ENCODE peak calls at places on chromosomes 16 and 17, in four cellular contexts. B is DND-41, X is fibroblast of lung, P is SJSA1. I is an unnamed sample.

GRCh38 chr17:63911657-63912100 is 621 bp upstream of the CSHL1 start:
- DNase-seq in B (peak; percentile 73), X (peak; percentile 4), P (no peak), I (peak; percentile 24)

GRCh38 chr16:19266774-19267173 is 18.8 kb upstream of the CLEC19A start:
- DNase-seq in B (no peak), X (no peak), P (no peak), I (no peak)

GRCh38 chr16:87133112-87133850 is 183.9 kb downstream of the C16orf95 start:
- DNase-seq in B (no peak), X (no peak), P (no peak), I (no peak)

GRCh38 chr17:76252040-76252954 is 12.0 kb upstream of the RNF157 start:
- DNase-seq in B (peak; percentile 51), X (peak; percentile 96), P (peak; percentile 33), I (peak; percentile 64)

GRCh38 chr16:1871974-1872635 is at the start of gene MEIOB:
- DNase-seq in B (no peak), X (no peak), P (no peak), I (no peak)

GRCh38 chr17:48231995-48232729 is 124.6 kb downstream of the SNX11 start:
- DNase-seq in B (no peak), X (no peak), P (no peak), I (no peak)

GRCh38 chr17:4980644-4981216 is 6.7 kb downstream of the CAMTA2 start:
- DNase-seq in B (peak; percentile 66), X (peak; percentile 62), P (peak; percentile 50), I (peak; percentile 34)

GRCh38 chr16:75566889-75567255 is 693 bp downstream of the GABARAPL2 start:
- DNase-seq in B (peak; percentile 34), X (no peak), P (no peak), I (no peak)

GRCh38 chr17:42846594-42847280 is 2.4 kb downstream of the AOC2 start:
- DNase-seq in B (no peak), X (peak; percentile 57), P (no peak), I (no peak)

GRCh38 chr16:77330332-77331043 is 104.3 kb downstream of the ADAMTS18 start:
- DNase-seq in B (no peak), X (no peak), P (no peak), I (peak; percentile 0)

GRCh38 chr16:77336637-77337036 is 98.2 kb downstream of the ADAMTS18 start:
- DNase-seq in B (no peak), X (no peak), P (no peak), I (no peak)

GRCh38 chr16:77331802-77332586 is 102.8 kb downstream of the ADAMTS18 start:
- DNase-seq in B (no peak), X (no peak), P (no peak), I (no peak)

GRCh38 chr16:77332792-77333191 is 102.0 kb downstream of the ADAMTS18 start:
- DNase-seq in B (no peak), X (no peak), P (no peak), I (no peak)

DNA sequence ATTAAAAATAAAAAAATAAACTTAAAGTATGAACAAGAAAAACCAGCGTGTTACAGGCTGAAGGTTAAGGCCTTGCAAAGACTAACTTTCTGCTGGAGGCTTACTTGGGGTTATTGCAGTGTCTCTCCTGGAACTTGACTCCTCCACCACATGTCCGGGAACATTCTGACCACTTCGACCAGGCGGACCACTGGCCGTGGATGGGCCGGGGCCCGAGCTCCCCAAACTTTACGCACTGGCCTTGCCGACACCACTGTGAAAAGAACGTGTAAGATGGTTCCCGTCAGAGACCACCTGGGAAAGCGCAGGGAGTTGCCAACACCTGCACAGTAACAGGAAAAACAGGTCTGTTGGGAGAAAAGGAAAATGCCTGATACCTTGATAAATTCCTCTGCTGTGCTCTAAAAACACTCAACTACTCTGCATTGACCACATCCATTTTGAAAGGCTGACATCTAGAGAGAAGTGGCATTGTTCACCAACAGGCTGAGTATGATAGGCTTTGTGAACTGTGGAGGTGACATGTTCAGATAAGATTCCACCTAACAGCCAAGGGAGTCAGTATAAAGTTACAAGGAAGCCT is 99.1 kb downstream of the ADAMTS18 start:
- DNase-seq in B (no peak), X (no peak), P (no peak), I (no peak)
- H3K4me3 ChIP-seq in B (no peak overlapping the region), X (no peak overlapping the region), P (no peak overlapping the region), I (no peak overlapping the region)

DNA sequence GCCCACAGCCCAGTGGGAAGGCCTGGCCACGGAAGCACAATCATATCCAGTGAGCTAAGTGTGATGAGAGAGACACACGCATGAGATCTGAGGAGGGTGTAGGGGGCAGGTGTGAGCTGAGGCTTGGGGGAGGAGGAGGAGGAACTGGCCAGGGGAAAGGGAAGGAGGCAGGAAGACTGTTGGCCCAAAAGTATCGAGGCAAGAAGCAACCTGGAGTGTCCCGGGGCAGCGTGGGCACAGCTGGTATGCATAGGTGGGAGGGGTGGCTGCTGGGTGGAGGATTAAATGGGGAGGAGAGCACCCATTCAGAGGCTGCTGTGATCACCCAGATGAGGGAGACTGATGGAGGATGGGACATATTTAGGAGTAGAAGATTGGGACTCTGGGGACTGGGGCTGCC is 41.4 kb downstream of the ARHGAP27 start:
- DNase-seq in B (no peak), X (no peak), P (no peak), I (no peak)
- H3K4me1 ChIP-seq in B (peaks cover 3% of the 10 kb centered on the region), X (peaks cover 7% of the 10 kb centered on the region), P (peaks cover 9% of the 10 kb centered on the region), I (peaks cover 16% of the 10 kb centered on the region)

GRCh38 chr17:36731806-36732205 is 130.4 kb downstream of the MRM1 start:
- DNase-seq in B (no peak), X (no peak), P (no peak), I (no peak)

GRCh38 chr17:36728030-36728991 is 126.9 kb downstream of the MRM1 start:
- DNase-seq in B (peak; percentile 65), X (no peak), P (no peak), I (no peak)

GRCh38 chr17:36731091-36731490 is 129.7 kb downstream of the MRM1 start:
- DNase-seq in B (no peak), X (no peak), P (no peak), I (no peak)

GRCh38 chr17:36730095-36730808 is 128.9 kb downstream of the MRM1 start:
- DNase-seq in B (no peak), X (no peak), P (no peak), I (no peak)

DNA sequence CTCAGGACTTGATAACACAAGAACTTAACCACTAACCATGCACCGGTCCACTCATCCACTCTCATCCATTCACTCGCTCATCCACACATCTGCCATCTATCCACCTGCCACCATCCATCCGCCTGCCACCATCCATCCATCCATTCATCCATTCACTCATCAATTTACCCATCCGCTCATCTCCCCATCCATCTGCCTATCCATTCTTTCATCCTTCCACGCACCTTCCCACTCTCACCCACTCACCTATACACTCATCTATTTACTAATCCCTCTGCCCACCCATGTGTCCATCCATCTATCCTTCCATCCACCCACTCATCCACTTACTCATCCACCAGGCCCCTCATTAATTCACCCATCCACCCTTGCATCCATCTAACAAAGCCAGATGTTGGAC is 131.0 kb downstream of the MRM1 start:
- DNase-seq in B (no peak), X (no peak), P (no peak), I (no peak)
- H3K4me3 ChIP-seq in B (no peak overlapping the region), X (no peak overlapping the region), P (no peak overlapping the region), I (no peak overlapping the region)

GRCh38 chr16:85197611-85198566 is 85.6 kb upstream of the CIBAR2 start:
- DNase-seq in B (no peak), X (no peak), P (no peak), I (no peak)
- H3K4me1 ChIP-seq in B (no peaks in the 10 kb centered on the region), X (peaks cover 14% of the 10 kb centered on the region), P (peaks cover 34% of the 10 kb centered on the region), I (peaks cover 12% of the 10 kb centered on the region)

DNA sequence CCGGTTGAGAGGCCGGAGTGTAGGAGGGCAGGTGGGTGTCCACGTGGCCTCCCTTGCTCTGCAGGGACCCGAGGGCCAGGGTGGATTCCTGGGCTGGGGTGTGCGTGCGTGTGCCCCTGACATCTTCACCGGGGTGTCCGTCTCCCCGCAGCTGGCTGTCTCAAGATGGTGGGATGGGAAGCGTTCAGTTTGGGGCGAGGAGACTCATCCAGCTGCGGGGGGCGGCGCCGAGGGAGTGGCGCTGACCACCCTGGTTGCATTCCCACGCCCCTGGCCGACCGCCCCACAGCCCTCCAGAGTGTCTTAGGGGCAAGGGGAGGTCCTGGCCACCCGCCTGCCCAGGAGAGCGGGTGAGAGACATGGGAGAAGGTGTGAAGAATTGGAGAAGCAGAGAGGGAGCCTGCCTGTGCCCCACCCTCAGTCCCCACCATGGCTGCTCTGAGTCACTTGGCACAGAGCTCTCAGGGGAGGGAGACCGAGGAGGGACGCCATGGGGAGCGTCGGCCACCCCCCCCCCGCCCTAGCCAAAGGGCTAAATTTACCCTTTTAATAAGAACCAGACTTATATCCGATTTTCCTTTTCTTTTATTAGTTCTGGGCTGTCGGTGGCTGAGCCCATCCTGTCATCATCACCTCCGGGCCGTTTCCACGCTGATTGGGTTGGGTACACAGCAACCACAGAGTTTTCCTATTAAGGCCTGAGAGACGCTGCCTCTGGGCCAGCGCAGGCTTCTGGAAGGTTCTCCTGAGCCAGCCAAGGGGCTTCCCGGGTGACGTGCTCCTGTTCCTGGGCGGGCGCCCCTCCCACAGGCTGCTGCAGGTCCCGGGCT is 22.0 kb downstream of the BAHCC1 start:
- DNase-seq in B (no peak), X (peak; percentile 58), P (peak; percentile 86), I (no peak)
- H3K4me3 ChIP-seq in B (no peak overlapping the region), X (no peak overlapping the region), P (no peak overlapping the region), I (no peak overlapping the region)

GRCh38 chr17:81292450-81292849 is 2.7 kb downstream of the SLC38A10 start:
- DNase-seq in B (no peak), X (no peak), P (no peak), I (peak; percentile 51)
- H3K4me1 ChIP-seq in B (peaks cover 32% of the 10 kb centered on the region), X (peaks cover 4% of the 10 kb centered on the region), P (peaks cover 18% of the 10 kb centered on the region), I (peaks cover 20% of the 10 kb centered on the region)

GRCh38 chr17:40515491-40516041 is 14.1 kb upstream of the TNS4 start:
- DNase-seq in B (peak; percentile 81), X (no peak), P (no peak), I (no peak)

GRCh38 chr17:40516581-40517285 is 15.3 kb upstream of the TNS4 start:
- DNase-seq in B (peak; percentile 92), X (no peak), P (peak; percentile 57), I (no peak)

GRCh38 chr17:40518401-40519088 is 17.1 kb upstream of the TNS4 start:
- DNase-seq in B (peak; percentile 43), X (no peak), P (no peak), I (no peak)

GRCh38 chr17:40517981-40518380 is 16.6 kb upstream of the TNS4 start:
- DNase-seq in B (no peak), X (no peak), P (no peak), I (no peak)

GRCh38 chr17:40517286-40517662 is 15.9 kb upstream of the TNS4 start:
- DNase-seq in B (peak; percentile 54), X (no peak), P (no peak), I (no peak)
- H3K4me3 ChIP-seq in B (peak overlapping the region; percentile 45), X (no peak overlapping the region), P (no peak overlapping the region), I (no peak overlapping the region)

DNA sequence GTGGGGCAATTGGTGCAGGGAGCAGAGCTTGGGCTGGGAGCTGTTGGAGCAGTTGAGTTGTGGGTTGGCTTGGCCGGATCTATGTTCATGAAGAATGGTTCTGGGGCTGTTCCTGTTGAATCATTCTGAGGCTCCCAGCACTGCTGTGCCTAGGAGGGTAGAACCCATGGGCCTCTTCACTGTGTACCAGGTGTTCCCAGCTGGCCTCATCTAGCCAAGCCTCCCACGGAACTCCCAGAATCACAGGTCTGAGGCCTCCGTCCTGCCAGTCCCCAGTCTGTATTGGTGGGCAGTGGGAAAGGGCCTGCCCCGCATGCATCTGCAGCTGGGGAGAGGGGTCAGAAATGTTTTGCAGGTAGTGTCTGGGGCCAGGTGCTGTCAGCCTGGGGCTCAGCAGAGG is 74.1 kb downstream of the MPRIP start:
- DNase-seq in B (no peak), X (no peak), P (no peak), I (no peak)
- H3K4me1 ChIP-seq in B (peaks cover 18% of the 10 kb centered on the region), X (peaks cover 18% of the 10 kb centered on the region), P (peaks cover 20% of the 10 kb centered on the region), I (no peaks in the 10 kb centered on the region)

I was measured in SJCRH30.